ENCODE peak calls at places on chromosomes 2 and 18, in seven cellular contexts. One of them, this sample, is unnamed.

GRCh38 chr2:64500549-64500948 is 23.6 kb upstream of the AFTPH start:
- DNase-seq in astrocyte of the spinal cord: no peak
- DNase-seq in choroid plexus epithelial cell: no peak
- DNase-seq in AG04450: no peak
- DNase-seq in MCF 10A: no peak
- DNase-seq in HFFc6: no peak
- DNase-seq in sigmoid colon: no peak
- DNase-seq in this sample: no peak

GRCh38 chr2:69535739-69536374 is 98.6 kb upstream of the NFU1 start:
- DNase-seq in astrocyte of the spinal cord: no peak
- DNase-seq in choroid plexus epithelial cell: no peak
- DNase-seq in AG04450: no peak
- DNase-seq in MCF 10A: peak
- DNase-seq in HFFc6: no peak
- DNase-seq in sigmoid colon: no peak
- DNase-seq in this sample: no peak

GRCh38 chr2:174535083-174535482 is 48.3 kb upstream of the GPR155 start:
- DNase-seq in astrocyte of the spinal cord: no peak
- DNase-seq in choroid plexus epithelial cell: no peak
- DNase-seq in AG04450: no peak
- DNase-seq in MCF 10A: no peak
- DNase-seq in HFFc6: no peak
- DNase-seq in sigmoid colon: no peak
- DNase-seq in this sample: no peak

GRCh38 chr18:25962176-25962575 is 128.2 kb downstream of the SS18 start:
- DNase-seq in astrocyte of the spinal cord: no peak
- DNase-seq in choroid plexus epithelial cell: no peak
- DNase-seq in AG04450: no peak
- DNase-seq in MCF 10A: no peak
- DNase-seq in HFFc6: no peak
- DNase-seq in sigmoid colon: no peak
- DNase-seq in this sample: no peak

GRCh38 chr2:54520687-54521086 is 64.6 kb downstream of the SPTBN1 start:
- DNase-seq in astrocyte of the spinal cord: peak
- DNase-seq in choroid plexus epithelial cell: peak
- DNase-seq in AG04450: peak
- DNase-seq in MCF 10A: peak
- DNase-seq in HFFc6: peak
- DNase-seq in sigmoid colon: no peak
- DNase-seq in this sample: no peak

GRCh38 chr2:109242222-109242653 is 113.2 kb downstream of the SH3RF3 start:
- DNase-seq in astrocyte of the spinal cord: no peak
- DNase-seq in choroid plexus epithelial cell: no peak
- DNase-seq in AG04450: no peak
- DNase-seq in MCF 10A: peak
- DNase-seq in HFFc6: no peak
- DNase-seq in sigmoid colon: peak
- DNase-seq in this sample: no peak

GRCh38 chr2:81206216-81206615 is 901.7 kb upstream of the LRRTM1 start:
- DNase-seq in astrocyte of the spinal cord: no peak
- DNase-seq in choroid plexus epithelial cell: no peak
- DNase-seq in AG04450: no peak
- DNase-seq in MCF 10A: no peak
- DNase-seq in HFFc6: no peak
- DNase-seq in sigmoid colon: no peak
- DNase-seq in this sample: no peak

GRCh38 chr18:26438980-26439379 is 109.4 kb downstream of the KCTD1 start:
- DNase-seq in astrocyte of the spinal cord: no peak
- DNase-seq in choroid plexus epithelial cell: no peak
- DNase-seq in AG04450: no peak
- DNase-seq in MCF 10A: no peak
- DNase-seq in HFFc6: no peak
- DNase-seq in sigmoid colon: no peak
- DNase-seq in this sample: no peak

GRCh38 chr2:48114256-48114655 is 208.0 kb upstream of the FBXO11 start:
- DNase-seq in astrocyte of the spinal cord: peak
- DNase-seq in choroid plexus epithelial cell: peak
- DNase-seq in AG04450: no peak
- DNase-seq in MCF 10A: peak
- DNase-seq in HFFc6: no peak
- DNase-seq in sigmoid colon: no peak
- DNase-seq in this sample: no peak

GRCh38 chr2:233816771-233817170 is 37.6 kb downstream of the HJURP start:
- DNase-seq in astrocyte of the spinal cord: no peak
- DNase-seq in choroid plexus epithelial cell: no peak
- DNase-seq in AG04450: no peak
- DNase-seq in MCF 10A: no peak
- DNase-seq in HFFc6: no peak
- DNase-seq in sigmoid colon: peak
- DNase-seq in this sample: no peak

GRCh38 chr2:188032786-188033185 is 258.9 kb upstream of the GULP1 start:
- DNase-seq in astrocyte of the spinal cord: no peak
- DNase-seq in choroid plexus epithelial cell: no peak
- DNase-seq in AG04450: no peak
- DNase-seq in MCF 10A: no peak
- DNase-seq in HFFc6: no peak
- DNase-seq in sigmoid colon: no peak
- DNase-seq in this sample: no peak

GRCh38 chr2:176508984-176509383 is 239.7 kb downstream of the MTX2 start:
- DNase-seq in astrocyte of the spinal cord: peak
- DNase-seq in choroid plexus epithelial cell: no peak
- DNase-seq in AG04450: no peak
- DNase-seq in MCF 10A: no peak
- DNase-seq in HFFc6: no peak
- DNase-seq in sigmoid colon: no peak
- DNase-seq in this sample: no peak

GRCh38 chr2:193973781-193974180 is 1683.2 kb upstream of the SLC39A10 start:
- DNase-seq in astrocyte of the spinal cord: no peak
- DNase-seq in choroid plexus epithelial cell: no peak
- DNase-seq in AG04450: no peak
- DNase-seq in MCF 10A: no peak
- DNase-seq in HFFc6: no peak
- DNase-seq in sigmoid colon: no peak
- DNase-seq in this sample: no peak

GRCh38 chr2:10222-10875 is 36.0 kb downstream of the FAM110C start:
- DNase-seq in astrocyte of the spinal cord: peak
- DNase-seq in choroid plexus epithelial cell: no peak
- DNase-seq in AG04450: no peak
- DNase-seq in MCF 10A: no peak
- DNase-seq in HFFc6: no peak
- DNase-seq in sigmoid colon: no peak
- DNase-seq in this sample: no peak

GRCh38 chr2:131055169-131056065 is 37.8 kb downstream of the FAM168B start:
- DNase-seq in astrocyte of the spinal cord: peak
- DNase-seq in choroid plexus epithelial cell: peak
- DNase-seq in AG04450: peak
- DNase-seq in MCF 10A: no peak
- DNase-seq in HFFc6: peak
- DNase-seq in sigmoid colon: no peak
- DNase-seq in this sample: no peak

GRCh38 chr2:131052741-131053263 is 40.5 kb downstream of the FAM168B start:
- DNase-seq in astrocyte of the spinal cord: no peak
- DNase-seq in choroid plexus epithelial cell: no peak
- DNase-seq in AG04450: no peak
- DNase-seq in MCF 10A: no peak
- DNase-seq in HFFc6: no peak
- DNase-seq in sigmoid colon: no peak
- DNase-seq in this sample: no peak

GRCh38 chr2:131056204-131056975 is 36.9 kb downstream of the FAM168B start:
- DNase-seq in astrocyte of the spinal cord: no peak
- DNase-seq in choroid plexus epithelial cell: no peak
- DNase-seq in AG04450: no peak
- DNase-seq in MCF 10A: no peak
- DNase-seq in HFFc6: no peak
- DNase-seq in sigmoid colon: no peak
- DNase-seq in this sample: no peak

GRCh38 chr2:131050896-131051295 is 42.4 kb downstream of the FAM168B start:
- DNase-seq in astrocyte of the spinal cord: no peak
- DNase-seq in choroid plexus epithelial cell: no peak
- DNase-seq in AG04450: no peak
- DNase-seq in MCF 10A: no peak
- DNase-seq in HFFc6: no peak
- DNase-seq in sigmoid colon: no peak
- DNase-seq in this sample: no peak

DNA sequence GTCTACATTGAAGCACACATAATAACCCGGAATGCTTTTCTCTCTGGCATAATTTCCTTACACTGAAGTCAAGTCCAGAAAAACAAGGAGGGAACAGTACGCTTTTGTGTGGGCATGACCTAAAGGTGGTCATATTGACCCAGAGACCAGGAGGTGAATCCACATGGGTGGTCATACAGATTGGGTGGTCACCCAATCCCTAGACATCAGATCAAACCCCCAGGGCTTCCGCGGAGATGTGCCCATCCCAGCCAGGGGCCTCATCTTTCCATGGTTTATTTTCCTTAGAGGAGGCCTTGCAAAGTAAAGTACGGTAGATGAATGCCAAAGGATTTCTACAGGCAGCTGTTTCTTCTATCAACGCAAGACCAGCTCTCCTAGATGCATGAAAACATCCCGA is 38.8 kb downstream of the FAM168B start:
- DNase-seq in astrocyte of the spinal cord: no peak
- DNase-seq in choroid plexus epithelial cell: no peak
- DNase-seq in AG04450: no peak
- DNase-seq in MCF 10A: no peak
- DNase-seq in HFFc6: no peak
- DNase-seq in sigmoid colon: no peak
- DNase-seq in this sample: no peak
- TF ChIP-seq CTCF in astrocyte of the spinal cord: no peak
- TF ChIP-seq CTCF in choroid plexus epithelial cell: no peak
- TF ChIP-seq CTCF in AG04450: no peak
- TF ChIP-seq CTCF in MCF 10A: no peak
- TF ChIP-seq CTCF in HFFc6: no peak
- TF ChIP-seq CTCF in sigmoid colon: no peak
- TF ChIP-seq CTCF in this sample: no peak

DNA sequence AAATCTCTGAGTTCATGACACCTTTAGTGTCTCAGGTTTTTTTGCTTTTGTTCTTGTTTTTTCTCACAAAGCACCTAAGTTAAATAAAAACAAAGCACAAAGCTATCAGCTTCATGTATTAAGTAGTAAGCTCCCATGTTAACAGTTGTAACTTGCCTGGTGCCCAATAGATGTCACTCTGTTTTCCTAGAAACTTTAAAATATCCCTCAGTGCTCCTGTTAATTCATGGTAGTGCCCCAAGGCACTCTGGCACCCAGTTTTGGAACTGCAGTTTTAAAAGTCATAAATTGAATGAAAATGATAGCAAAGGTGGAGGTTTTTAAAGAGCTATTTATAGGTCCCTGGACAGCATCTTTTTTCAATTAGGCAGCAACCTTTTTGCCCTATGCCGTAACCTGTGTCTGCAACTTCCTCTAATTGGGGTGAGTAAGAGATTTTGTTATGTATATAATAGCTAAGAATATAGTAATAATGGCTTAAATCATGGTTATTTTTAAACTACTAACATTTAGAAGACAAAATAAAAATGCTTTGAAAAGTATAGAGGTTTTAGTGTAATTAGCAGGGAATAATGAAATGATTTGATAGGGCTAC is 555.0 kb upstream of the TMEFF2 start:
- DNase-seq in astrocyte of the spinal cord: peak
- DNase-seq in choroid plexus epithelial cell: peak
- DNase-seq in AG04450: no peak
- DNase-seq in MCF 10A: peak
- DNase-seq in HFFc6: no peak
- DNase-seq in sigmoid colon: no peak
- DNase-seq in this sample: no peak
- TF ChIP-seq CTCF in astrocyte of the spinal cord: peak
- TF ChIP-seq CTCF in choroid plexus epithelial cell: no peak
- TF ChIP-seq CTCF in AG04450: no peak
- TF ChIP-seq CTCF in MCF 10A: peak
- TF ChIP-seq CTCF in HFFc6: no peak
- TF ChIP-seq CTCF in sigmoid colon: no peak
- TF ChIP-seq CTCF in this sample: no peak

GRCh38 chr2:238124488-238125126 is 13.9 kb upstream of the KLHL30 start:
- DNase-seq in astrocyte of the spinal cord: no peak
- DNase-seq in choroid plexus epithelial cell: no peak
- DNase-seq in AG04450: no peak
- DNase-seq in MCF 10A: no peak
- DNase-seq in HFFc6: no peak
- DNase-seq in sigmoid colon: no peak
- DNase-seq in this sample: no peak
- TF ChIP-seq CTCF in astrocyte of the spinal cord: no peak
- TF ChIP-seq CTCF in choroid plexus epithelial cell: no peak
- TF ChIP-seq CTCF in AG04450: no peak
- TF ChIP-seq CTCF in MCF 10A: no peak
- TF ChIP-seq CTCF in HFFc6: no peak
- TF ChIP-seq CTCF in sigmoid colon: no peak
- TF ChIP-seq CTCF in this sample: no peak

GRCh38 chr2:179596018-179596417 is 265.4 kb downstream of the ZNF385B start:
- DNase-seq in astrocyte of the spinal cord: peak
- DNase-seq in choroid plexus epithelial cell: peak
- DNase-seq in AG04450: peak
- DNase-seq in MCF 10A: peak
- DNase-seq in HFFc6: peak
- DNase-seq in sigmoid colon: no peak
- DNase-seq in this sample: no peak

GRCh38 chr2:179592167-179592936 is 269.1 kb downstream of the ZNF385B start:
- DNase-seq in astrocyte of the spinal cord: peak
- DNase-seq in choroid plexus epithelial cell: peak
- DNase-seq in AG04450: peak
- DNase-seq in MCF 10A: no peak
- DNase-seq in HFFc6: peak
- DNase-seq in sigmoid colon: no peak
- DNase-seq in this sample: no peak

GRCh38 chr2:179593323-179593722 is 268.1 kb downstream of the ZNF385B start:
- DNase-seq in astrocyte of the spinal cord: no peak
- DNase-seq in choroid plexus epithelial cell: no peak
- DNase-seq in AG04450: no peak
- DNase-seq in MCF 10A: no peak
- DNase-seq in HFFc6: no peak
- DNase-seq in sigmoid colon: no peak
- DNase-seq in this sample: no peak

GRCh38 chr2:179594268-179595112 is 266.9 kb downstream of the ZNF385B start:
- DNase-seq in astrocyte of the spinal cord: no peak
- DNase-seq in choroid plexus epithelial cell: no peak
- DNase-seq in AG04450: no peak
- DNase-seq in MCF 10A: no peak
- DNase-seq in HFFc6: no peak
- DNase-seq in sigmoid colon: no peak
- DNase-seq in this sample: no peak

DNA sequence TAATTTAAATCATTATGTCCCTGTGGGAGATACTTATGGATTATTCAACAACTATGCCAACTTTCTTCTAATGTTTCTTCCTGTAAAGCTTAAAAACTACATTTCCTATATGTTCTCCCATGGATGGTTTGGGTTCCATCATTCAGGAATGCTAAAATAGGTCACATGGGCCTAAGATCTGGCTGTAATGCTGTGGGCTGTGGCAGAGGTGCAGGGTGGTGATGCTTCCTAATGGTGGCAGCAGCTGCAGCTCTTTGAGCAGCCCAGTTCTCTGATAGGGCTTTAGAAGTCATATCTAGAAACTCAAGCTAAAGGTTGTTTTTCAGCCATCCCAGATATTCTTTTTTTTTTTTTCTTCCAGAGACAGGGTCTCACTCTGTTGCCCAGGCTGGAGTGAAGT is 266.1 kb downstream of the ZNF385B start:
- DNase-seq in astrocyte of the spinal cord: no peak
- DNase-seq in choroid plexus epithelial cell: no peak
- DNase-seq in AG04450: no peak
- DNase-seq in MCF 10A: peak
- DNase-seq in HFFc6: no peak
- DNase-seq in sigmoid colon: no peak
- DNase-seq in this sample: peak
- TF ChIP-seq CTCF in astrocyte of the spinal cord: no peak
- TF ChIP-seq CTCF in choroid plexus epithelial cell: no peak
- TF ChIP-seq CTCF in AG04450: peak
- TF ChIP-seq CTCF in MCF 10A: no peak
- TF ChIP-seq CTCF in HFFc6: peak
- TF ChIP-seq CTCF in sigmoid colon: no peak
- TF ChIP-seq CTCF in this sample: no peak

This sample was measured in endothelial cell.